ENCODE peak calls at places on chromosomes 11 and 22, in nine cellular contexts. C, D, Y, U, K, A, G, V and T are unnamed samples.

GRCh38 chr11:10990637-10991036 is 132.8 kb upstream of the ZBED5 start:
- DNase-seq in D (no peak), C (no peak), A (no peak), G (peak), K (no peak), Y (peak), V (no peak), U (no peak), T (no peak)

GRCh38 chr11:31060880-31061279 is 308.7 kb downstream of the DCDC1 start:
- DNase-seq in V (no peak), C (no peak), K (no peak), U (peak), G (peak), D (no peak), Y (no peak), A (no peak), T (no peak)

GRCh38 chr11:118263694-118264567 is at the start of gene MPZL2:
- DNase-seq in V (no peak), U (no peak), A (peak), Y (no peak), G (no peak), D (no peak), C (peak), K (no peak), T (no peak)

GRCh38 chr11:6404341-6405038 is 14.2 kb downstream of the SMPD1 start:
- DNase-seq in K (no peak), A (no peak), G (peak), Y (no peak), D (peak), V (no peak), C (no peak), U (peak), T (no peak)

GRCh38 chr11:85809881-85810280 is 1.1 kb downstream of the SYTL2 start:
- DNase-seq in V (no peak), K (no peak), G (no peak), U (no peak), C (no peak), A (no peak), D (peak), Y (no peak), T (no peak)

GRCh38 chr11:109668973-109669634 is 247.1 kb downstream of the C11orf87 start:
- DNase-seq in G (peak), V (no peak), K (no peak), Y (no peak), D (no peak), C (peak), A (no peak), U (peak), T (no peak)

GRCh38 chr22:41779889-41780505 is 20.5 kb upstream of the CCDC134 start:
- DNase-seq in A (peak), Y (no peak), G (no peak), C (no peak), K (no peak), V (no peak), U (no peak), D (no peak), T (no peak)

GRCh38 chr11:70410276-70410675 is 11.9 kb downstream of the CTTN start:
- DNase-seq in D (no peak), V (no peak), A (no peak), U (no peak), C (no peak), Y (no peak), G (no peak), K (no peak), T (no peak)

GRCh38 chr11:83019888-83020579 is 51.7 kb downstream of the RAB30 start:
- DNase-seq in C (no peak), K (no peak), Y (no peak), G (no peak), A (no peak), D (no peak), U (no peak), V (no peak), T (no peak)

GRCh38 chr11:119295178-119295577 is 21.8 kb downstream of the MCAM start:
- DNase-seq in D (no peak), Y (no peak), V (no peak), K (no peak), G (peak), U (peak), A (no peak), C (no peak), T (no peak)
- TF ChIP-seq CTCF in D (no peak), Y (no peak), V (no peak), K (peak), G (peak), U (no peak), A (no peak), C (no peak), T (no peak)

GRCh38 chr22:19705181-19705934 is 8.9 kb upstream of the SEPTIN5 start:
- DNase-seq in Y (no peak), K (no peak), V (no peak), C (no peak), A (no peak), G (no peak), U (no peak), D (no peak), T (no peak)
- TF ChIP-seq CTCF in Y (no peak), K (no peak), V (no peak), C (no peak), A (no peak), G (no peak), U (no peak), D (no peak), T (no peak)

DNA sequence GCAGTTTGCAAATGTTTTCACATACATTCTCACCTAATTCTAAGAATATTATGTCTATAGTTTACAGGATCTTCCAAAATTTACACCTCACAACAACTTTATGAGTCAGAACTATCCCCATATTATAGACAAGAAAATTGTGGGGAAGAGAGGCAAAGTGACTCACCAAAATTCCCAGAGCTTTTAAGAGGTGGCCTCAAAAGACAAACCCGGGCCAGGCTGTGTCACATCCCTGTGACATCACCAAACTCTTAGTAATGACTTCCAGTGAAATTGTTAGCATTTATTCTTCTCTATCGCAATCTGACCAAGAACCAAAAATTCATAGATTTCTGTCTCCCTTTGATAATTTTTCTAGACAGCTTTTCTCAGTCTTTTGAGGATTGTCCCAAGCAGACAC is 134.4 kb downstream of the SNX19 start:
- DNase-seq in Y (peak), V (no peak), K (no peak), G (peak), U (peak), C (peak), A (no peak), D (no peak), T (no peak)
- TF ChIP-seq CTCF in Y (no peak), V (no peak), K (no peak), G (no peak), U (no peak), C (no peak), A (no peak), D (no peak), T (no peak)

GRCh38 chr11:39724404-39724803 is 1735.0 kb downstream of the LRRC4C start:
- DNase-seq in Y (no peak), C (peak), U (no peak), K (no peak), V (no peak), A (no peak), D (no peak), G (no peak), T (no peak)
- TF ChIP-seq CTCF in Y (no peak), C (peak), U (no peak), K (no peak), V (no peak), A (no peak), D (no peak), G (no peak), T (no peak)

GRCh38 chr22:29606320-29606719 is 2.9 kb downstream of the NF2 start:
- DNase-seq in U (no peak), G (no peak), Y (no peak), D (no peak), C (no peak), K (no peak), A (no peak), V (no peak), T (no peak)

GRCh38 chr22:29605236-29605850 is 1.9 kb downstream of the NF2 start:
- DNase-seq in K (no peak), V (no peak), A (no peak), U (no peak), Y (no peak), D (no peak), G (no peak), C (no peak), T (no peak)

GRCh38 chr22:29600846-29601245 is 2.6 kb upstream of the NF2 start:
- DNase-seq in D (no peak), K (no peak), C (no peak), Y (no peak), G (no peak), U (no peak), A (no peak), V (no peak), T (no peak)

GRCh38 chr22:29607426-29607825 is 4.0 kb downstream of the NF2 start:
- DNase-seq in K (no peak), U (peak), D (no peak), Y (no peak), C (no peak), G (no peak), V (no peak), A (no peak), T (no peak)

DNA sequence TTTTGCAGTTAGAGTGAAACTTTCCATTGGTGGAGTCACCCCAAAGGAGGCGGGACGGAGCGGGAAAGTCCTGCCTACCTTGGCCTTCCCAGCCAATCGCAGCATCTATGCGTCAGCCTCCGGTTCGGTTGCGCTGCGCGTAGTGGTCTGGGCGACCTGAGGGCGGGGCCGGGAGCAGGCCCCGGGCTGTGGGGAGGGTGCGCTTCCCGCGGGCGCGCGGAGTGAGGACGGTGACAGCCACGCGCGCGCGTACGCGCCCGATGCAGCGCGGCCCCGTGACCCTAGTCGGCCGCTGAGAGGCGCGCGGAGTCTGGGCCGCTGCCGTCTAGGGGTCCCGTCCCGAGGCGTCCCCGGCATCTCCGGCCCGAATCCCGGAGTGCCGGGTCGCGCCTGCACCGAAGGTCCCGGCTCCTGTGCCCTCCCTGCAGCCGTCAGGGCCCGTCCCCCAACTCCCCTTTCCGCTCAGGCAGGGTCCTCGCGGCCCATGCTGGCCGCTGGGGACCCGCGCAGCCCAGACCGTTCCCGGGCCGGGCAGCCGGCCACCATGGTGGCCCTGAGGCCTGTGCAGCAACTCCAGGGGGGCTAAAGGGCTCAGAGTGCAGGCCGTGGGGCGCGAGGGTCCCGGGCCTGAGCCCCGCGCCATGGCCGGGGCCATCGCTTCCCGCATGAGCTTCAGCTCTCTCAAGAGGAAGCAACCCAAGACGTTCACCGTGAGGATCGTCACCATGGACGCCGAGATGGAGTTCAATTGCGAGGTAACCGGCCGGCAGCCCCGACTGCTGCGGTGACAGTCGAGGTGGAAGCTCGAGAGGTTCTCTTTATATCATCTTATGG is at the start of gene NF2:
- DNase-seq in A (peak), Y (peak), D (peak), K (peak), U (peak), C (peak), V (no peak), G (peak), T (peak)
- TF ChIP-seq CTCF in A (no peak), Y (no peak), D (no peak), K (peak), U (no peak), C (no peak), V (no peak), G (no peak), T (peak)

DNA sequence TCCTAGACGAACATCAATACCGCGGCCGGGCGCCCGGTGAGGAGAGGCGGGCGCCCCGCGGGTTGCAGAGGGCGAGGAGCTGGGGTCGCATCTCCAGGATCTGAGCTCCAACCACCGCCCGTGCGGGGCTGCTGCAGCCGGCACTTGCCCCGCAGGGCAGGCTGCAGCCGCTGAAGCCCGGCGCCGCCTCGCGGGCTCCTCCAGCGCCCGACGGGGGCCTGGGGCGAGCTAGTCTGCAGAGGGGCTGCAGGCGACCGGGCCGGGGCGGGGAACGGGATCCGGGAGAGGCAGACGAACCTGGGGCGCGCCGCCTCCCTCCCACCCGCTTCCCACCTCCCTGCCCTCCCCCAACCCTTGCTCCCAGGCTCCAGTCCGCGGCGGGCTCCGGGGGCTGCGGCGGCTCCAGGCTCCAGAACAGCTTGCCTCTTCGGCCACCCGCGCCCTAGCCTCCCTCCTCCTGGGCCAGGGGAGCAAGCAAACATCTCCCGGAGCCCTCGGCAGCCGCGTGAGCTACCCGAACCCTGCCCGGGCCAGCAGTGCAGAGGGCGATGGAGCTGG is 858 bp downstream of the TENM4 start:
- DNase-seq in U (no peak), A (peak), V (no peak), D (no peak), G (no peak), C (peak), K (no peak), Y (no peak), T (peak)
- TF ChIP-seq CTCF in U (no peak), A (no peak), V (no peak), D (no peak), G (no peak), C (peak), K (no peak), Y (no peak), T (no peak)

GRCh38 chr11:131893103-131893502 is 522.7 kb downstream of the NTM start:
- DNase-seq in G (no peak), A (no peak), K (no peak), C (no peak), D (peak), V (no peak), Y (no peak), U (no peak), T (peak)

GRCh38 chr11:131886201-131886600 is 515.8 kb downstream of the NTM start:
- DNase-seq in C (no peak), A (no peak), K (no peak), G (no peak), D (no peak), V (no peak), U (no peak), Y (no peak), T (no peak)

GRCh38 chr11:131889146-131889577 is 518.7 kb downstream of the NTM start:
- DNase-seq in Y (no peak), D (no peak), K (no peak), V (no peak), C (no peak), A (no peak), G (peak), U (peak), T (no peak)

GRCh38 chr11:131888230-131888826 is 517.9 kb downstream of the NTM start:
- DNase-seq in D (no peak), C (peak), Y (no peak), G (peak), A (no peak), U (peak), V (no peak), K (no peak), T (no peak)

GRCh38 chr11:131889760-131890620 is 519.6 kb downstream of the NTM start:
- DNase-seq in D (no peak), K (no peak), G (no peak), A (no peak), Y (no peak), V (no peak), C (no peak), U (no peak), T (no peak)
- TF ChIP-seq CTCF in D (no peak), K (no peak), G (no peak), A (no peak), Y (no peak), V (no peak), C (no peak), U (no peak), T (no peak)

GRCh38 chr22:45972868-45973212 is 4.1 kb downstream of the WNT7B start:
- DNase-seq in V (no peak), D (no peak), A (no peak), U (no peak), Y (no peak), K (no peak), C (no peak), G (no peak), T (no peak)
- TF ChIP-seq CTCF in V (no peak), D (no peak), A (no peak), U (no peak), Y (no peak), K (peak), C (no peak), G (no peak), T (no peak)